ENCODE peak calls at places on chromosome 1, in four cellular contexts. One of them, this sample, is unnamed.

GRCh38 chr1:6785318-6785712 is at the start of gene CAMTA1:
- DNase-seq in A549: no peak
- DNase-seq in K562: no peak
- DNase-seq in IMR-90: no peak
- DNase-seq in this sample: no peak

GRCh38 chr1:208178091-208178529 is 66.1 kb downstream of the PLXNA2 start:
- DNase-seq in A549: no peak
- DNase-seq in K562: no peak
- DNase-seq in IMR-90: no peak
- DNase-seq in this sample: no peak

GRCh38 chr1:110309768-110310167 is 29.4 kb upstream of the RBM15 start:
- DNase-seq in IMR-90: peak; percentile 91
- DNase-seq in A549: no peak
- DNase-seq in K562: no peak
- DNase-seq in this sample: no peak

GRCh38 chr1:193349046-193349535 is 162.7 kb upstream of the B3GALT2 start:
- DNase-seq in A549: no peak
- DNase-seq in K562: no peak
- DNase-seq in IMR-90: no peak
- DNase-seq in this sample: no peak

GRCh38 chr1:114208659-114209215 is 55.1 kb upstream of the SYT6 start:
- DNase-seq in A549: no peak
- DNase-seq in IMR-90: no peak
- DNase-seq in K562: no peak
- DNase-seq in this sample: no peak

GRCh38 chr1:197692965-197693364 is 82.3 kb downstream of the DENND1B start:
- DNase-seq in K562: peak; percentile 17
- DNase-seq in A549: peak; percentile 13
- DNase-seq in IMR-90: peak; percentile 31
- DNase-seq in this sample: no peak

GRCh38 chr1:186974774-186975181 is 146.0 kb downstream of the PLA2G4A start:
- DNase-seq in IMR-90: peak; percentile 99
- DNase-seq in A549: peak; percentile 42
- DNase-seq in K562: no peak
- DNase-seq in this sample: no peak

GRCh38 chr1:23010734-23011449 is 4.8 kb downstream of the TEX46 start:
- DNase-seq in K562: no peak
- DNase-seq in IMR-90: peak; percentile 56
- DNase-seq in A549: peak; percentile 70
- DNase-seq in this sample: no peak

GRCh38 chr1:236502579-236502971 is 21.2 kb upstream of the LGALS8 start:
- DNase-seq in IMR-90: peak; percentile 46
- DNase-seq in A549: peak; percentile 70
- DNase-seq in K562: no peak
- DNase-seq in this sample: no peak

GRCh38 chr1:183845681-183846080 is 40.8 kb downstream of the RGL1 start:
- DNase-seq in IMR-90: peak; percentile 47
- DNase-seq in K562: peak; percentile 15
- DNase-seq in A549: no peak
- DNase-seq in this sample: no peak

GRCh38 chr1:161848676-161849075 is 82.6 kb downstream of the ATF6 start:
- DNase-seq in IMR-90: no peak
- DNase-seq in A549: no peak
- DNase-seq in K562: no peak
- DNase-seq in this sample: no peak

GRCh38 chr1:63856924-63857323 is 83.1 kb downstream of the ROR1 start:
- DNase-seq in A549: no peak
- DNase-seq in IMR-90: no peak
- DNase-seq in K562: no peak
- DNase-seq in this sample: no peak

GRCh38 chr1:181250038-181250437 is 161.5 kb downstream of the IER5 start:
- DNase-seq in IMR-90: no peak
- DNase-seq in A549: peak; percentile 13
- DNase-seq in K562: no peak
- DNase-seq in this sample: no peak

GRCh38 chr1:17119744-17120482 is 662 bp upstream of the PADI2 start:
- DNase-seq in A549: no peak
- DNase-seq in IMR-90: no peak
- DNase-seq in K562: peak; percentile 33
- DNase-seq in this sample: no peak

GRCh38 chr1:107820797-107821196 is 144.2 kb downstream of the VAV3 start:
- DNase-seq in K562: no peak
- DNase-seq in IMR-90: no peak
- DNase-seq in A549: no peak
- DNase-seq in this sample: no peak

GRCh38 chr1:87333692-87334347 is 5.1 kb downstream of the LMO4 start:
- DNase-seq in K562: no peak
- DNase-seq in A549: no peak
- DNase-seq in IMR-90: peak; percentile 36
- DNase-seq in this sample: no peak

GRCh38 chr1:155531624-155532023 is 31.0 kb downstream of the ASH1L start:
- DNase-seq in IMR-90: peak; percentile 36
- DNase-seq in K562: no peak
- DNase-seq in A549: no peak
- DNase-seq in this sample: no peak

GRCh38 chr1:15154480-15155036 is 1.0 kb downstream of the TMEM51 start:
- DNase-seq in A549: peak; percentile 34
- DNase-seq in K562: no peak
- DNase-seq in IMR-90: no peak
- DNase-seq in this sample: peak; percentile 56

GRCh38 chr1:162882248-162882666 is 21.3 kb upstream of the CCDC190 start:
- DNase-seq in A549: no peak
- DNase-seq in IMR-90: no peak
- DNase-seq in K562: no peak
- DNase-seq in this sample: no peak

GRCh38 chr1:210775289-210775688 is 358.7 kb downstream of the KCNH1 start:
- DNase-seq in K562: no peak
- DNase-seq in A549: no peak
- DNase-seq in IMR-90: no peak
- DNase-seq in this sample: no peak

GRCh38 chr1:9391620-9392019 is 98.9 kb downstream of the SPSB1 start:
- DNase-seq in A549: no peak
- DNase-seq in K562: no peak
- DNase-seq in IMR-90: no peak
- DNase-seq in this sample: no peak

GRCh38 chr1:29390491-29391361 is 154.4 kb downstream of the PTPRU start:
- DNase-seq in K562: no peak
- DNase-seq in IMR-90: no peak
- DNase-seq in A549: no peak
- DNase-seq in this sample: no peak

GRCh38 chr1:32898958-32899357 is 2.2 kb downstream of the TMEM54 start:
- DNase-seq in K562: no peak
- DNase-seq in IMR-90: no peak
- DNase-seq in A549: no peak
- DNase-seq in this sample: no peak

GRCh38 chr1:162366149-162366548 is 10.5 kb downstream of the SPATA46 start:
- DNase-seq in K562: no peak
- DNase-seq in A549: no peak
- DNase-seq in IMR-90: no peak
- DNase-seq in this sample: no peak

GRCh38 chr1:215507119-215507518 is 60.0 kb upstream of the KCTD3 start:
- DNase-seq in IMR-90: peak; percentile 61
- DNase-seq in A549: no peak
- DNase-seq in K562: no peak
- DNase-seq in this sample: no peak

GRCh38 chr1:236535656-236536293 is 12.0 kb downstream of the LGALS8 start:
- DNase-seq in A549: no peak
- DNase-seq in IMR-90: no peak
- DNase-seq in K562: no peak
- DNase-seq in this sample: no peak

GRCh38 chr1:192927496-192927895 is 118.7 kb downstream of the RGS2 start:
- DNase-seq in K562: no peak
- DNase-seq in IMR-90: no peak
- DNase-seq in A549: no peak
- DNase-seq in this sample: no peak

GRCh38 chr1:20284625-20285024 is 6.0 kb upstream of the VWA5B1 start:
- DNase-seq in IMR-90: no peak
- DNase-seq in K562: no peak
- DNase-seq in A549: no peak
- DNase-seq in this sample: no peak

GRCh38 chr1:12059226-12059625 is 3.9 kb upstream of the TNFRSF8 start:
- DNase-seq in A549: no peak
- DNase-seq in K562: no peak
- DNase-seq in IMR-90: no peak
- DNase-seq in this sample: no peak

GRCh38 chr1:240092301-240093119 is 827 bp downstream of the FMN2 start:
- DNase-seq in IMR-90: peak; percentile 74
- DNase-seq in A549: peak; percentile 73
- DNase-seq in K562: no peak
- DNase-seq in this sample: peak; percentile 31

GRCh38 chr1:197234581-197234980 is 33.5 kb upstream of the CRB1 start:
- DNase-seq in A549: no peak
- DNase-seq in IMR-90: no peak
- DNase-seq in K562: no peak
- DNase-seq in this sample: no peak

GRCh38 chr1:94039871-94040569 is 80.9 kb downstream of the ABCA4 start:
- DNase-seq in IMR-90: no peak
- DNase-seq in K562: no peak
- DNase-seq in A549: no peak
- DNase-seq in this sample: no peak

GRCh38 chr1:246618240-246618639 is 52.0 kb downstream of the CNST start:
- DNase-seq in A549: no peak
- DNase-seq in IMR-90: no peak
- DNase-seq in K562: no peak
- DNase-seq in this sample: no peak

GRCh38 chr1:25701030-25701785 is 84.6 kb downstream of the MAN1C1 start:
- DNase-seq in IMR-90: no peak
- DNase-seq in K562: no peak
- DNase-seq in A549: no peak
- DNase-seq in this sample: no peak

GRCh38 chr1:25699501-25700089 is 83.0 kb downstream of the MAN1C1 start:
- DNase-seq in IMR-90: no peak
- DNase-seq in K562: peak; percentile 23
- DNase-seq in A549: no peak
- DNase-seq in this sample: no peak

GRCh38 chr1:25702101-25702775 is 85.6 kb downstream of the MAN1C1 start:
- DNase-seq in K562: no peak
- DNase-seq in A549: no peak
- DNase-seq in IMR-90: peak; percentile 57
- DNase-seq in this sample: peak; percentile 48

GRCh38 chr1:25700124-25700523 is 83.5 kb downstream of the MAN1C1 start:
- DNase-seq in A549: no peak
- DNase-seq in IMR-90: peak; percentile 75
- DNase-seq in K562: no peak
- DNase-seq in this sample: no peak

GRCh38 chr1:25700626-25701025 is 84.0 kb downstream of the MAN1C1 start:
- DNase-seq in A549: no peak
- DNase-seq in K562: peak; percentile 30
- DNase-seq in IMR-90: no peak
- DNase-seq in this sample: peak; percentile 59
- TF ChIP-seq USF2 in A549: no peak
- TF ChIP-seq USF2 in K562: no peak
- TF ChIP-seq USF2 in IMR-90: no peak
- TF ChIP-seq USF2 in this sample: no peak

GRCh38 chr1:212967767-212968166 is 17.4 kb downstream of the VASH2 start:
- DNase-seq in IMR-90: peak; percentile 64
- DNase-seq in K562: peak; percentile 73
- DNase-seq in A549: peak; percentile 81
- DNase-seq in this sample: peak; percentile 47
- TF ChIP-seq USF2 in IMR-90: no peak
- TF ChIP-seq USF2 in K562: no peak
- TF ChIP-seq USF2 in A549: no peak
- TF ChIP-seq USF2 in this sample: no peak

GRCh38 chr1:174266476-174266875 is 107.2 kb downstream of the RABGAP1L start:
- DNase-seq in K562: peak; percentile 8
- DNase-seq in A549: no peak
- DNase-seq in IMR-90: peak; percentile 14
- DNase-seq in this sample: no peak
- TF ChIP-seq USF2 in K562: no peak
- TF ChIP-seq USF2 in A549: no peak
- TF ChIP-seq USF2 in IMR-90: no peak
- TF ChIP-seq USF2 in this sample: no peak

DNA sequence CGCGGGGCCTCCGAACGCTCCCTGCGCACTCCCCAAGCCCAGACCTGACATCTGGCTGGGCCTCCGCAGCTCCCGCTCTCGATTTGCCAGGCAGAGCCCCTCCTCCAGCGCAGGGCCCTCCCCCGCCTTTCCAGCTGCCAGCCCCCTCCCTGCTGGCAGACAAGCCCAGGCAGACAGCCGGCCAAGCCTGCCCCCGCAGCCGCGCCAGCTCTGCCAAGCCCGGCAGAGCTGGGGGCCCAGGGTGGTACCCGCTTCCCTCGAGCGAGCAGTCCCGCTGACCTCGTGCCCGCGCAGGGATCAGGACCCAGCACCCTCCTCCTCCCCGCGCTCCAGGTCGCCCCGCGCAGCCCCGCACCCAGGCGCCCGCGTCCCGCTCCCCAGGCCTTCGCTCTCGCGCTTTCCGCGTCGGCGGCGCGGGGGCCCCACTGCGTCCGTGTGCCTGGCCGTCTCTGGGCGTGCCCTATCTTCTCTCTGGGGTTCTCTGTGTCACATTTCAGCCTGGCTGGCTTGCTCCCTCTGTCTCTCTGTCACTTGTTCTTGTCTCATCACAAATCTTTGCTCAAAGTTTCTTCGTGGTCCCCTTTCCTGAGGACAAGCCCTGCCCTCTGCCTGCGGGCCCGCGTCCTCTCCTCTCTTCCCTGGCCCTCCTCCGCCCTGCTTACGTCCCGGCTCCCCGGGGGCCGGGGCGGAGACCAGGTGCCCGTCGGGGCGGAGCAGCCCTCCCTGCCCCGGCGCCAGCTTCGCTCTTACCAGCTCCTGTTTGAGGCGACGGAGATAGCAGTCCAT is 566 bp downstream of the INKA2 start:
- DNase-seq in K562: peak; percentile 32
- DNase-seq in IMR-90: peak; percentile 49
- DNase-seq in A549: peak; percentile 67
- DNase-seq in this sample: peak; percentile 75
- TF ChIP-seq USF2 in K562: no peak
- TF ChIP-seq USF2 in IMR-90: no peak
- TF ChIP-seq USF2 in A549: no peak
- TF ChIP-seq USF2 in this sample: no peak